ENCODE peak calls at places on chromosomes 11 and 22, in ten cellular contexts. One of them, this sample, is unnamed.

GRCh38 chr11:121068787-121069186 is 32.3 kb upstream of the TECTA start:
- DNase-seq in astrocyte: no peak
- DNase-seq in mammary epithelial cell: no peak
- DNase-seq in CD4-positive, alpha-beta T cell: no peak
- DNase-seq in fibroblast of mammary gland: no peak
- DNase-seq in endothelial cell: no peak
- DNase-seq in lower leg skin: no peak
- DNase-seq in BJ: no peak
- DNase-seq in PC-3: no peak
- DNase-seq in GM10248: no peak
- DNase-seq in this sample: no peak

GRCh38 chr22:50032109-50032871 is 19.7 kb upstream of the IL17REL start:
- DNase-seq in BJ: no peak
- DNase-seq in mammary epithelial cell: no peak
- DNase-seq in astrocyte: no peak
- DNase-seq in endothelial cell: no peak
- DNase-seq in lower leg skin: no peak
- DNase-seq in PC-3: no peak
- DNase-seq in GM10248: no peak
- DNase-seq in CD4-positive, alpha-beta T cell: no peak
- DNase-seq in fibroblast of mammary gland: no peak
- DNase-seq in this sample: no peak

GRCh38 chr11:73570415-73571114 is 27.3 kb downstream of the FAM168A start:
- DNase-seq in lower leg skin: no peak
- DNase-seq in GM10248: no peak
- DNase-seq in CD4-positive, alpha-beta T cell: no peak
- DNase-seq in endothelial cell: no peak
- DNase-seq in fibroblast of mammary gland: peak
- DNase-seq in mammary epithelial cell: peak
- DNase-seq in PC-3: peak
- DNase-seq in BJ: no peak
- DNase-seq in astrocyte: peak
- DNase-seq in this sample: no peak

GRCh38 chr22:47607486-47607885 is 845.0 kb downstream of the TBC1D22A start:
- DNase-seq in fibroblast of mammary gland: no peak
- DNase-seq in BJ: no peak
- DNase-seq in astrocyte: no peak
- DNase-seq in lower leg skin: peak
- DNase-seq in endothelial cell: no peak
- DNase-seq in CD4-positive, alpha-beta T cell: no peak
- DNase-seq in mammary epithelial cell: no peak
- DNase-seq in PC-3: no peak
- DNase-seq in GM10248: no peak
- DNase-seq in this sample: no peak

GRCh38 chr11:64089493-64089892 is 53.8 kb downstream of the FLRT1 start:
- DNase-seq in PC-3: no peak
- DNase-seq in mammary epithelial cell: no peak
- DNase-seq in GM10248: no peak
- DNase-seq in lower leg skin: no peak
- DNase-seq in BJ: no peak
- DNase-seq in endothelial cell: no peak
- DNase-seq in CD4-positive, alpha-beta T cell: no peak
- DNase-seq in fibroblast of mammary gland: no peak
- DNase-seq in astrocyte: no peak
- DNase-seq in this sample: no peak

GRCh38 chr22:46732513-46732912 is 5.5 kb downstream of the CERK start:
- DNase-seq in lower leg skin: no peak
- DNase-seq in PC-3: no peak
- DNase-seq in GM10248: no peak
- DNase-seq in CD4-positive, alpha-beta T cell: no peak
- DNase-seq in fibroblast of mammary gland: no peak
- DNase-seq in endothelial cell: no peak
- DNase-seq in astrocyte: no peak
- DNase-seq in BJ: no peak
- DNase-seq in mammary epithelial cell: no peak
- DNase-seq in this sample: no peak

GRCh38 chr11:121886005-121886739 is 229.8 kb downstream of the BLID start:
- DNase-seq in endothelial cell: no peak
- DNase-seq in astrocyte: no peak
- DNase-seq in GM10248: no peak
- DNase-seq in BJ: no peak
- DNase-seq in mammary epithelial cell: no peak
- DNase-seq in lower leg skin: peak
- DNase-seq in fibroblast of mammary gland: peak
- DNase-seq in CD4-positive, alpha-beta T cell: no peak
- DNase-seq in PC-3: no peak
- DNase-seq in this sample: peak

GRCh38 chr11:117851852-117852251 is 24.6 kb downstream of the FXYD6 start:
- DNase-seq in lower leg skin: peak
- DNase-seq in BJ: no peak
- DNase-seq in endothelial cell: no peak
- DNase-seq in fibroblast of mammary gland: peak
- DNase-seq in mammary epithelial cell: no peak
- DNase-seq in PC-3: no peak
- DNase-seq in CD4-positive, alpha-beta T cell: no peak
- DNase-seq in astrocyte: peak
- DNase-seq in GM10248: no peak
- DNase-seq in this sample: no peak

GRCh38 chr22:49296561-49296960 is 531.1 kb downstream of the BRD1 start:
- DNase-seq in PC-3: no peak
- DNase-seq in BJ: no peak
- DNase-seq in astrocyte: no peak
- DNase-seq in lower leg skin: peak
- DNase-seq in endothelial cell: no peak
- DNase-seq in CD4-positive, alpha-beta T cell: no peak
- DNase-seq in mammary epithelial cell: no peak
- DNase-seq in fibroblast of mammary gland: no peak
- DNase-seq in GM10248: no peak
- DNase-seq in this sample: no peak

GRCh38 chr11:57781529-57781943 is 19.9 kb downstream of the CTNND1 start:
- DNase-seq in astrocyte: no peak
- DNase-seq in BJ: no peak
- DNase-seq in GM10248: no peak
- DNase-seq in mammary epithelial cell: peak
- DNase-seq in PC-3: peak
- DNase-seq in fibroblast of mammary gland: peak
- DNase-seq in lower leg skin: no peak
- DNase-seq in endothelial cell: no peak
- DNase-seq in CD4-positive, alpha-beta T cell: no peak
- DNase-seq in this sample: no peak

GRCh38 chr22:39431821-39432251 is 25.0 kb upstream of the MGAT3 start:
- DNase-seq in endothelial cell: no peak
- DNase-seq in PC-3: no peak
- DNase-seq in lower leg skin: no peak
- DNase-seq in astrocyte: peak
- DNase-seq in BJ: no peak
- DNase-seq in GM10248: no peak
- DNase-seq in mammary epithelial cell: no peak
- DNase-seq in fibroblast of mammary gland: no peak
- DNase-seq in CD4-positive, alpha-beta T cell: no peak
- DNase-seq in this sample: no peak

GRCh38 chr11:2791521-2792375 is 92.0 kb upstream of the KCNQ1OT1 start:
- DNase-seq in GM10248: no peak
- DNase-seq in endothelial cell: no peak
- DNase-seq in BJ: no peak
- DNase-seq in lower leg skin: peak
- DNase-seq in mammary epithelial cell: no peak
- DNase-seq in PC-3: no peak
- DNase-seq in fibroblast of mammary gland: no peak
- DNase-seq in astrocyte: no peak
- DNase-seq in CD4-positive, alpha-beta T cell: peak
- DNase-seq in this sample: peak

GRCh38 chr11:104926771-104927470 is 28.7 kb upstream of the CASP12 start:
- DNase-seq in PC-3: peak
- DNase-seq in BJ: no peak
- DNase-seq in endothelial cell: no peak
- DNase-seq in mammary epithelial cell: no peak
- DNase-seq in GM10248: no peak
- DNase-seq in fibroblast of mammary gland: no peak
- DNase-seq in CD4-positive, alpha-beta T cell: no peak
- DNase-seq in astrocyte: peak
- DNase-seq in lower leg skin: no peak
- DNase-seq in this sample: peak

GRCh38 chr11:132251095-132251494 is 880.7 kb downstream of the NTM start:
- DNase-seq in fibroblast of mammary gland: no peak
- DNase-seq in endothelial cell: no peak
- DNase-seq in mammary epithelial cell: no peak
- DNase-seq in GM10248: no peak
- DNase-seq in BJ: no peak
- DNase-seq in lower leg skin: no peak
- DNase-seq in PC-3: no peak
- DNase-seq in astrocyte: no peak
- DNase-seq in CD4-positive, alpha-beta T cell: no peak
- DNase-seq in this sample: no peak

GRCh38 chr11:124329787-124330478 is 9.9 kb upstream of the OR8D2 start:
- DNase-seq in BJ: no peak
- DNase-seq in endothelial cell: no peak
- DNase-seq in astrocyte: peak
- DNase-seq in lower leg skin: no peak
- DNase-seq in CD4-positive, alpha-beta T cell: no peak
- DNase-seq in mammary epithelial cell: no peak
- DNase-seq in fibroblast of mammary gland: peak
- DNase-seq in GM10248: peak
- DNase-seq in PC-3: peak
- DNase-seq in this sample: no peak
- TF ChIP-seq CTCF in BJ: no peak
- TF ChIP-seq CTCF in endothelial cell: no peak
- TF ChIP-seq CTCF in astrocyte: peak
- TF ChIP-seq CTCF in lower leg skin: no peak
- TF ChIP-seq CTCF in CD4-positive, alpha-beta T cell: no peak
- TF ChIP-seq CTCF in mammary epithelial cell: no peak
- TF ChIP-seq CTCF in fibroblast of mammary gland: no peak
- TF ChIP-seq CTCF in GM10248: no peak
- TF ChIP-seq CTCF in PC-3: peak
- TF ChIP-seq CTCF in this sample: no peak

GRCh38 chr22:43743131-43743530 is 69.0 kb downstream of the EFCAB6 start:
- DNase-seq in BJ: no peak
- DNase-seq in mammary epithelial cell: no peak
- DNase-seq in endothelial cell: peak
- DNase-seq in GM10248: no peak
- DNase-seq in fibroblast of mammary gland: no peak
- DNase-seq in PC-3: peak
- DNase-seq in CD4-positive, alpha-beta T cell: no peak
- DNase-seq in lower leg skin: no peak
- DNase-seq in astrocyte: no peak
- DNase-seq in this sample: peak
- TF ChIP-seq CTCF in BJ: no peak
- TF ChIP-seq CTCF in mammary epithelial cell: no peak
- TF ChIP-seq CTCF in endothelial cell: peak
- TF ChIP-seq CTCF in GM10248: no peak
- TF ChIP-seq CTCF in fibroblast of mammary gland: no peak
- TF ChIP-seq CTCF in PC-3: peak
- TF ChIP-seq CTCF in CD4-positive, alpha-beta T cell: no peak
- TF ChIP-seq CTCF in lower leg skin: no peak
- TF ChIP-seq CTCF in astrocyte: peak
- TF ChIP-seq CTCF in this sample: no peak

GRCh38 chr11:78197816-78198215 is 9.1 kb downstream of the USP35 start:
- DNase-seq in fibroblast of mammary gland: no peak
- DNase-seq in astrocyte: no peak
- DNase-seq in lower leg skin: no peak
- DNase-seq in BJ: no peak
- DNase-seq in GM10248: no peak
- DNase-seq in CD4-positive, alpha-beta T cell: no peak
- DNase-seq in endothelial cell: no peak
- DNase-seq in mammary epithelial cell: no peak
- DNase-seq in PC-3: no peak
- DNase-seq in this sample: no peak

GRCh38 chr11:78200061-78200460 is 11.3 kb downstream of the USP35 start:
- DNase-seq in BJ: no peak
- DNase-seq in PC-3: no peak
- DNase-seq in fibroblast of mammary gland: no peak
- DNase-seq in GM10248: no peak
- DNase-seq in endothelial cell: no peak
- DNase-seq in mammary epithelial cell: no peak
- DNase-seq in lower leg skin: no peak
- DNase-seq in astrocyte: no peak
- DNase-seq in CD4-positive, alpha-beta T cell: no peak
- DNase-seq in this sample: no peak

GRCh38 chr11:78199653-78200015 is 10.9 kb downstream of the USP35 start:
- DNase-seq in mammary epithelial cell: no peak
- DNase-seq in endothelial cell: no peak
- DNase-seq in fibroblast of mammary gland: no peak
- DNase-seq in PC-3: no peak
- DNase-seq in CD4-positive, alpha-beta T cell: no peak
- DNase-seq in BJ: no peak
- DNase-seq in GM10248: no peak
- DNase-seq in astrocyte: no peak
- DNase-seq in lower leg skin: no peak
- DNase-seq in this sample: no peak

GRCh38 chr11:78200553-78200952 is 11.8 kb downstream of the USP35 start:
- DNase-seq in PC-3: no peak
- DNase-seq in endothelial cell: no peak
- DNase-seq in lower leg skin: no peak
- DNase-seq in mammary epithelial cell: no peak
- DNase-seq in GM10248: no peak
- DNase-seq in fibroblast of mammary gland: no peak
- DNase-seq in BJ: no peak
- DNase-seq in astrocyte: no peak
- DNase-seq in CD4-positive, alpha-beta T cell: no peak
- DNase-seq in this sample: no peak

GRCh38 chr11:78199015-78199652 is 10.4 kb downstream of the USP35 start:
- DNase-seq in lower leg skin: no peak
- DNase-seq in astrocyte: no peak
- DNase-seq in mammary epithelial cell: no peak
- DNase-seq in endothelial cell: no peak
- DNase-seq in PC-3: no peak
- DNase-seq in fibroblast of mammary gland: no peak
- DNase-seq in BJ: no peak
- DNase-seq in CD4-positive, alpha-beta T cell: no peak
- DNase-seq in GM10248: no peak
- DNase-seq in this sample: no peak
- TF ChIP-seq CTCF in lower leg skin: no peak
- TF ChIP-seq CTCF in astrocyte: no peak
- TF ChIP-seq CTCF in mammary epithelial cell: no peak
- TF ChIP-seq CTCF in endothelial cell: no peak
- TF ChIP-seq CTCF in PC-3: no peak
- TF ChIP-seq CTCF in fibroblast of mammary gland: no peak
- TF ChIP-seq CTCF in BJ: no peak
- TF ChIP-seq CTCF in CD4-positive, alpha-beta T cell: no peak
- TF ChIP-seq CTCF in GM10248: no peak
- TF ChIP-seq CTCF in this sample: no peak

DNA sequence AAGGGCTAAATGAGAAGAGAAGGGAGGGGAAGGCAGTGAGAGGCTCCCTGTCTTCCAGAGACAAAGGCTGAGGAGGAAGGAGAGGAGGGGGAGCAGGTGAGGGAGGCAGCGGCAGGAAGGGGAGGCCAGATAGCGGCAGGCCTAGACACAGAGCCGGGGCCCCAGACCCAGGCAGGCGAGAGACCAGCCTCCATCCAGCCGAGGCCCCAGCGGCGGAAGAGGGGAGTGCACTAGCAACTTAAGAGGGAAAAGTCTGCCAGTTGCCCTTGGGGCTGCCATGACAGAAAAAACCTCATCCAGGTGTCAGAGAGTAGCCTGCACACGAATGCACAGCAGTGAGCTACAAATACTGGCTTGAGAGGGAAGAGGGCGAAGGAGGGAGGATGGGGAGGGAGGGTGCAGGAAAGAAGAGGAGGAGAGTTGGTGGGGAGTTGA is 46.7 kb downstream of the IGLL1 start:
- DNase-seq in lower leg skin: no peak
- DNase-seq in mammary epithelial cell: peak
- DNase-seq in astrocyte: no peak
- DNase-seq in GM10248: no peak
- DNase-seq in endothelial cell: peak
- DNase-seq in fibroblast of mammary gland: no peak
- DNase-seq in BJ: no peak
- DNase-seq in PC-3: no peak
- DNase-seq in CD4-positive, alpha-beta T cell: peak
- DNase-seq in this sample: peak
- TF ChIP-seq CTCF in lower leg skin: no peak
- TF ChIP-seq CTCF in mammary epithelial cell: peak
- TF ChIP-seq CTCF in astrocyte: peak
- TF ChIP-seq CTCF in GM10248: peak
- TF ChIP-seq CTCF in endothelial cell: peak
- TF ChIP-seq CTCF in fibroblast of mammary gland: no peak
- TF ChIP-seq CTCF in BJ: peak
- TF ChIP-seq CTCF in PC-3: no peak
- TF ChIP-seq CTCF in CD4-positive, alpha-beta T cell: no peak
- TF ChIP-seq CTCF in this sample: peak

This sample was measured in glutamatergic neuron.